ENCODE peak calls at places on chromosome 20, in six cellular contexts. One of them, this sample, is unnamed.

GRCh38 chr20:62830821-62831220 is 14.0 kb downstream of the COL9A3 start:
- DNase-seq in GM03348: no peak
- DNase-seq in vagina: no peak
- DNase-seq in AG08395: no peak
- DNase-seq in stimulated activated CD4-positive, alpha-beta T cell treated with anti-CD3 and anti-CD28 coated beads, Interleukin-2, amount 100 ng/mL, for 48 hours: no peak
- DNase-seq in right atrium auricular region: no peak
- DNase-seq in this sample: no peak

GRCh38 chr20:24531626-24532419 is 62.4 kb downstream of the SYNDIG1 start:
- DNase-seq in GM03348: no peak
- DNase-seq in vagina: no peak
- DNase-seq in AG08395: no peak
- DNase-seq in stimulated activated CD4-positive, alpha-beta T cell treated with anti-CD3 and anti-CD28 coated beads, Interleukin-2, amount 100 ng/mL, for 48 hours: no peak
- DNase-seq in right atrium auricular region: no peak
- DNase-seq in this sample: no peak

GRCh38 chr20:51220293-51220706 is 197.4 kb upstream of the KCNG1 start:
- DNase-seq in GM03348: peak
- DNase-seq in vagina: no peak
- DNase-seq in AG08395: peak
- DNase-seq in stimulated activated CD4-positive, alpha-beta T cell treated with anti-CD3 and anti-CD28 coated beads, Interleukin-2, amount 100 ng/mL, for 48 hours: peak
- DNase-seq in right atrium auricular region: no peak
- DNase-seq in this sample: no peak

GRCh38 chr20:40948352-40949267 is 80.0 kb upstream of the TOP1 start:
- DNase-seq in GM03348: no peak
- DNase-seq in vagina: no peak
- DNase-seq in AG08395: no peak
- DNase-seq in stimulated activated CD4-positive, alpha-beta T cell treated with anti-CD3 and anti-CD28 coated beads, Interleukin-2, amount 100 ng/mL, for 48 hours: no peak
- DNase-seq in right atrium auricular region: no peak
- DNase-seq in this sample: no peak

GRCh38 chr20:45337367-45338120 is 10.7 kb downstream of the SDC4 start:
- DNase-seq in GM03348: peak
- DNase-seq in vagina: no peak
- DNase-seq in AG08395: peak
- DNase-seq in stimulated activated CD4-positive, alpha-beta T cell treated with anti-CD3 and anti-CD28 coated beads, Interleukin-2, amount 100 ng/mL, for 48 hours: no peak
- DNase-seq in right atrium auricular region: no peak
- DNase-seq in this sample: no peak

GRCh38 chr20:63216849-63217471 is 1.0 kb upstream of the YTHDF1 start:
- DNase-seq in GM03348: no peak
- DNase-seq in vagina: no peak
- DNase-seq in AG08395: no peak
- DNase-seq in stimulated activated CD4-positive, alpha-beta T cell treated with anti-CD3 and anti-CD28 coated beads, Interleukin-2, amount 100 ng/mL, for 48 hours: no peak
- DNase-seq in right atrium auricular region: no peak
- DNase-seq in this sample: no peak

GRCh38 chr20:23456416-23456815 is 3.7 kb upstream of the CST11 start:
- DNase-seq in GM03348: no peak
- DNase-seq in vagina: no peak
- DNase-seq in AG08395: no peak
- DNase-seq in stimulated activated CD4-positive, alpha-beta T cell treated with anti-CD3 and anti-CD28 coated beads, Interleukin-2, amount 100 ng/mL, for 48 hours: no peak
- DNase-seq in right atrium auricular region: no peak
- DNase-seq in this sample: no peak

GRCh38 chr20:18849131-18849530 is 35.5 kb downstream of the SCP2D1 start:
- DNase-seq in GM03348: no peak
- DNase-seq in vagina: no peak
- DNase-seq in AG08395: no peak
- DNase-seq in stimulated activated CD4-positive, alpha-beta T cell treated with anti-CD3 and anti-CD28 coated beads, Interleukin-2, amount 100 ng/mL, for 48 hours: no peak
- DNase-seq in right atrium auricular region: no peak
- DNase-seq in this sample: no peak

GRCh38 chr20:3238616-3239025 is 369 bp downstream of the SLC4A11 start:
- DNase-seq in GM03348: peak
- DNase-seq in vagina: no peak
- DNase-seq in AG08395: peak
- DNase-seq in stimulated activated CD4-positive, alpha-beta T cell treated with anti-CD3 and anti-CD28 coated beads, Interleukin-2, amount 100 ng/mL, for 48 hours: no peak
- DNase-seq in right atrium auricular region: no peak
- DNase-seq in this sample: no peak

GRCh38 chr20:7490288-7490687 is 450.0 kb downstream of the HAO1 start:
- DNase-seq in GM03348: no peak
- DNase-seq in vagina: no peak
- DNase-seq in AG08395: no peak
- DNase-seq in stimulated activated CD4-positive, alpha-beta T cell treated with anti-CD3 and anti-CD28 coated beads, Interleukin-2, amount 100 ng/mL, for 48 hours: no peak
- DNase-seq in right atrium auricular region: no peak
- DNase-seq in this sample: no peak

GRCh38 chr20:25487306-25487705 is 79.8 kb downstream of the GINS1 start:
- DNase-seq in GM03348: no peak
- DNase-seq in vagina: no peak
- DNase-seq in AG08395: no peak
- DNase-seq in stimulated activated CD4-positive, alpha-beta T cell treated with anti-CD3 and anti-CD28 coated beads, Interleukin-2, amount 100 ng/mL, for 48 hours: no peak
- DNase-seq in right atrium auricular region: no peak
- DNase-seq in this sample: no peak

GRCh38 chr20:8639112-8639778 is 429.6 kb upstream of the PLCB4 start:
- DNase-seq in GM03348: no peak
- DNase-seq in vagina: no peak
- DNase-seq in AG08395: no peak
- DNase-seq in stimulated activated CD4-positive, alpha-beta T cell treated with anti-CD3 and anti-CD28 coated beads, Interleukin-2, amount 100 ng/mL, for 48 hours: no peak
- DNase-seq in right atrium auricular region: no peak
- DNase-seq in this sample: no peak

GRCh38 chr20:45727044-45727443 is 4.9 kb downstream of the SPINT4 start:
- DNase-seq in GM03348: no peak
- DNase-seq in vagina: no peak
- DNase-seq in AG08395: no peak
- DNase-seq in stimulated activated CD4-positive, alpha-beta T cell treated with anti-CD3 and anti-CD28 coated beads, Interleukin-2, amount 100 ng/mL, for 48 hours: no peak
- DNase-seq in right atrium auricular region: no peak
- DNase-seq in this sample: no peak

GRCh38 chr20:10047427-10047826 is 12.6 kb downstream of the ANKEF1 start:
- DNase-seq in GM03348: no peak
- DNase-seq in vagina: no peak
- DNase-seq in AG08395: no peak
- DNase-seq in stimulated activated CD4-positive, alpha-beta T cell treated with anti-CD3 and anti-CD28 coated beads, Interleukin-2, amount 100 ng/mL, for 48 hours: no peak
- DNase-seq in right atrium auricular region: no peak
- DNase-seq in this sample: no peak

GRCh38 chr20:11170025-11170424 is 496.2 kb upstream of the JAG1 start:
- DNase-seq in GM03348: no peak
- DNase-seq in vagina: no peak
- DNase-seq in AG08395: no peak
- DNase-seq in stimulated activated CD4-positive, alpha-beta T cell treated with anti-CD3 and anti-CD28 coated beads, Interleukin-2, amount 100 ng/mL, for 48 hours: no peak
- DNase-seq in right atrium auricular region: no peak
- DNase-seq in this sample: no peak

GRCh38 chr20:63433756-63434531 is 38.5 kb downstream of the KCNQ2 start:
- DNase-seq in GM03348: no peak
- DNase-seq in vagina: no peak
- DNase-seq in AG08395: no peak
- DNase-seq in stimulated activated CD4-positive, alpha-beta T cell treated with anti-CD3 and anti-CD28 coated beads, Interleukin-2, amount 100 ng/mL, for 48 hours: no peak
- DNase-seq in right atrium auricular region: no peak
- DNase-seq in this sample: no peak

GRCh38 chr20:24236204-24236603 is 233.2 kb upstream of the SYNDIG1 start:
- DNase-seq in GM03348: no peak
- DNase-seq in vagina: no peak
- DNase-seq in AG08395: no peak
- DNase-seq in stimulated activated CD4-positive, alpha-beta T cell treated with anti-CD3 and anti-CD28 coated beads, Interleukin-2, amount 100 ng/mL, for 48 hours: no peak
- DNase-seq in right atrium auricular region: no peak
- DNase-seq in this sample: no peak

GRCh38 chr20:44306927-44307326 is 4.1 kb downstream of the FITM2 start:
- DNase-seq in GM03348: no peak
- DNase-seq in vagina: no peak
- DNase-seq in AG08395: no peak
- DNase-seq in stimulated activated CD4-positive, alpha-beta T cell treated with anti-CD3 and anti-CD28 coated beads, Interleukin-2, amount 100 ng/mL, for 48 hours: no peak
- DNase-seq in right atrium auricular region: no peak
- DNase-seq in this sample: no peak

GRCh38 chr20:40691566-40692239 is 2.7 kb upstream of the MAFB start:
- DNase-seq in GM03348: no peak
- DNase-seq in vagina: no peak
- DNase-seq in AG08395: no peak
- DNase-seq in stimulated activated CD4-positive, alpha-beta T cell treated with anti-CD3 and anti-CD28 coated beads, Interleukin-2, amount 100 ng/mL, for 48 hours: no peak
- DNase-seq in right atrium auricular region: no peak
- DNase-seq in this sample: no peak

GRCh38 chr20:59746155-59746554 is 141.8 kb downstream of the PHACTR3 start:
- DNase-seq in GM03348: no peak
- DNase-seq in vagina: no peak
- DNase-seq in AG08395: no peak
- DNase-seq in stimulated activated CD4-positive, alpha-beta T cell treated with anti-CD3 and anti-CD28 coated beads, Interleukin-2, amount 100 ng/mL, for 48 hours: no peak
- DNase-seq in right atrium auricular region: no peak
- DNase-seq in this sample: no peak

GRCh38 chr20:6519556-6519955 is 247.9 kb upstream of the BMP2 start:
- DNase-seq in GM03348: no peak
- DNase-seq in vagina: no peak
- DNase-seq in AG08395: no peak
- DNase-seq in stimulated activated CD4-positive, alpha-beta T cell treated with anti-CD3 and anti-CD28 coated beads, Interleukin-2, amount 100 ng/mL, for 48 hours: no peak
- DNase-seq in right atrium auricular region: no peak
- DNase-seq in this sample: no peak

GRCh38 chr20:3687655-3688054 is 5.8 kb upstream of the ADAM33 start:
- DNase-seq in GM03348: peak
- DNase-seq in vagina: no peak
- DNase-seq in AG08395: peak
- DNase-seq in stimulated activated CD4-positive, alpha-beta T cell treated with anti-CD3 and anti-CD28 coated beads, Interleukin-2, amount 100 ng/mL, for 48 hours: no peak
- DNase-seq in right atrium auricular region: no peak
- DNase-seq in this sample: no peak

GRCh38 chr20:16205505-16205904 is 367.7 kb downstream of the KIF16B start:
- DNase-seq in GM03348: no peak
- DNase-seq in vagina: no peak
- DNase-seq in AG08395: no peak
- DNase-seq in stimulated activated CD4-positive, alpha-beta T cell treated with anti-CD3 and anti-CD28 coated beads, Interleukin-2, amount 100 ng/mL, for 48 hours: no peak
- DNase-seq in right atrium auricular region: no peak
- DNase-seq in this sample: no peak

GRCh38 chr20:32537657-32538525 is 47.2 kb downstream of the NOL4L start:
- DNase-seq in GM03348: no peak
- DNase-seq in vagina: no peak
- DNase-seq in AG08395: no peak
- DNase-seq in stimulated activated CD4-positive, alpha-beta T cell treated with anti-CD3 and anti-CD28 coated beads, Interleukin-2, amount 100 ng/mL, for 48 hours: no peak
- DNase-seq in right atrium auricular region: no peak
- DNase-seq in this sample: no peak

GRCh38 chr20:16553161-16553560 is 20.1 kb downstream of the KIF16B start:
- DNase-seq in GM03348: no peak
- DNase-seq in vagina: no peak
- DNase-seq in AG08395: no peak
- DNase-seq in stimulated activated CD4-positive, alpha-beta T cell treated with anti-CD3 and anti-CD28 coated beads, Interleukin-2, amount 100 ng/mL, for 48 hours: no peak
- DNase-seq in right atrium auricular region: no peak
- DNase-seq in this sample: no peak

GRCh38 chr20:19966840-19967239 is 50.3 kb upstream of the NAA20 start:
- DNase-seq in GM03348: no peak
- DNase-seq in vagina: no peak
- DNase-seq in AG08395: no peak
- DNase-seq in stimulated activated CD4-positive, alpha-beta T cell treated with anti-CD3 and anti-CD28 coated beads, Interleukin-2, amount 100 ng/mL, for 48 hours: no peak
- DNase-seq in right atrium auricular region: no peak
- DNase-seq in this sample: no peak

GRCh38 chr20:49993301-49993751 is 10.5 kb downstream of the SNAI1 start:
- DNase-seq in GM03348: no peak
- DNase-seq in vagina: no peak
- DNase-seq in AG08395: no peak
- DNase-seq in stimulated activated CD4-positive, alpha-beta T cell treated with anti-CD3 and anti-CD28 coated beads, Interleukin-2, amount 100 ng/mL, for 48 hours: no peak
- DNase-seq in right atrium auricular region: no peak
- DNase-seq in this sample: no peak

GRCh38 chr20:60187683-60188082 is 229.5 kb downstream of the CDH26 start:
- DNase-seq in GM03348: no peak
- DNase-seq in vagina: no peak
- DNase-seq in AG08395: no peak
- DNase-seq in stimulated activated CD4-positive, alpha-beta T cell treated with anti-CD3 and anti-CD28 coated beads, Interleukin-2, amount 100 ng/mL, for 48 hours: no peak
- DNase-seq in right atrium auricular region: no peak
- DNase-seq in this sample: no peak

GRCh38 chr20:49386848-49387605 is 95.4 kb downstream of the KCNB1 start:
- DNase-seq in GM03348: no peak
- DNase-seq in vagina: no peak
- DNase-seq in AG08395: no peak
- DNase-seq in stimulated activated CD4-positive, alpha-beta T cell treated with anti-CD3 and anti-CD28 coated beads, Interleukin-2, amount 100 ng/mL, for 48 hours: no peak
- DNase-seq in right atrium auricular region: no peak
- DNase-seq in this sample: no peak

GRCh38 chr20:62618622-62619529 is 23.4 kb upstream of the SLCO4A1 start:
- DNase-seq in GM03348: no peak
- DNase-seq in vagina: no peak
- DNase-seq in AG08395: no peak
- DNase-seq in stimulated activated CD4-positive, alpha-beta T cell treated with anti-CD3 and anti-CD28 coated beads, Interleukin-2, amount 100 ng/mL, for 48 hours: no peak
- DNase-seq in right atrium auricular region: no peak
- DNase-seq in this sample: no peak

GRCh38 chr20:56247954-56248782 is at the start of gene MC3R:
- DNase-seq in GM03348: peak
- DNase-seq in vagina: no peak
- DNase-seq in AG08395: peak
- DNase-seq in stimulated activated CD4-positive, alpha-beta T cell treated with anti-CD3 and anti-CD28 coated beads, Interleukin-2, amount 100 ng/mL, for 48 hours: peak
- DNase-seq in right atrium auricular region: no peak
- DNase-seq in this sample: no peak

GRCh38 chr20:43911066-43911465 is 3.6 kb upstream of the TOX2 start:
- DNase-seq in GM03348: no peak
- DNase-seq in vagina: peak
- DNase-seq in AG08395: peak
- DNase-seq in stimulated activated CD4-positive, alpha-beta T cell treated with anti-CD3 and anti-CD28 coated beads, Interleukin-2, amount 100 ng/mL, for 48 hours: no peak
- DNase-seq in right atrium auricular region: no peak
- DNase-seq in this sample: no peak

This sample was measured in osteocyte.